ENCODE peak calls at places on chromosomes 6 and 20, in ten cellular contexts. One of them, this sample, is unnamed.

GRCh38 chr6:12013368-12013617 is 1.2 kb downstream of the HIVEP1 start:
- DNase-seq in HEK293T: no peak
- DNase-seq in activated effector memory CD4-positive, alpha-beta T cell treated with anti-CD3 and anti-CD28 coated beads, Interleukin-2, amount 50 U/mL, for 16 hours: no peak
- DNase-seq in kidney glomerular epithelial cell: no peak
- DNase-seq in T-helper 22 cell: no peak
- DNase-seq in Caco-2: no peak
- DNase-seq in osteocyte: no peak
- DNase-seq in KBM-7: no peak
- DNase-seq in retina: no peak
- DNase-seq in D341Med: no peak
- DNase-seq in this sample: no peak

GRCh38 chr20:4869290-4870193 is 131.8 kb downstream of the SLC23A2 start:
- DNase-seq in T-helper 22 cell: peak
- DNase-seq in activated effector memory CD4-positive, alpha-beta T cell treated with anti-CD3 and anti-CD28 coated beads, Interleukin-2, amount 50 U/mL, for 16 hours: no peak
- DNase-seq in osteocyte: no peak
- DNase-seq in HEK293T: no peak
- DNase-seq in retina: no peak
- DNase-seq in Caco-2: peak
- DNase-seq in KBM-7: no peak
- DNase-seq in kidney glomerular epithelial cell: peak
- DNase-seq in D341Med: no peak
- DNase-seq in this sample: no peak

GRCh38 chr6:148140772-148141557 is 201.7 kb upstream of the SASH1 start:
- DNase-seq in kidney glomerular epithelial cell: no peak
- DNase-seq in retina: no peak
- DNase-seq in osteocyte: no peak
- DNase-seq in Caco-2: no peak
- DNase-seq in HEK293T: no peak
- DNase-seq in T-helper 22 cell: no peak
- DNase-seq in KBM-7: no peak
- DNase-seq in D341Med: no peak
- DNase-seq in activated effector memory CD4-positive, alpha-beta T cell treated with anti-CD3 and anti-CD28 coated beads, Interleukin-2, amount 50 U/mL, for 16 hours: no peak
- DNase-seq in this sample: no peak

GRCh38 chr6:130020106-130020851 is 1.9 kb downstream of the L3MBTL3 start:
- DNase-seq in Caco-2: peak
- DNase-seq in activated effector memory CD4-positive, alpha-beta T cell treated with anti-CD3 and anti-CD28 coated beads, Interleukin-2, amount 50 U/mL, for 16 hours: peak
- DNase-seq in retina: peak
- DNase-seq in HEK293T: peak
- DNase-seq in osteocyte: no peak
- DNase-seq in kidney glomerular epithelial cell: no peak
- DNase-seq in D341Med: peak
- DNase-seq in KBM-7: peak
- DNase-seq in T-helper 22 cell: peak
- DNase-seq in this sample: peak

GRCh38 chr6:28211840-28212509 is 13.1 kb upstream of the ZSCAN9 start:
- DNase-seq in Caco-2: no peak
- DNase-seq in D341Med: peak
- DNase-seq in retina: peak
- DNase-seq in HEK293T: peak
- DNase-seq in T-helper 22 cell: no peak
- DNase-seq in kidney glomerular epithelial cell: no peak
- DNase-seq in KBM-7: no peak
- DNase-seq in osteocyte: no peak
- DNase-seq in activated effector memory CD4-positive, alpha-beta T cell treated with anti-CD3 and anti-CD28 coated beads, Interleukin-2, amount 50 U/mL, for 16 hours: no peak
- DNase-seq in this sample: no peak

GRCh38 chr6:145147559-145147958 is 587.8 kb downstream of the EPM2A start:
- DNase-seq in Caco-2: no peak
- DNase-seq in T-helper 22 cell: no peak
- DNase-seq in osteocyte: no peak
- DNase-seq in retina: no peak
- DNase-seq in kidney glomerular epithelial cell: no peak
- DNase-seq in D341Med: no peak
- DNase-seq in activated effector memory CD4-positive, alpha-beta T cell treated with anti-CD3 and anti-CD28 coated beads, Interleukin-2, amount 50 U/mL, for 16 hours: no peak
- DNase-seq in HEK293T: no peak
- DNase-seq in KBM-7: no peak
- DNase-seq in this sample: no peak

GRCh38 chr20:25275813-25276532 is 28.1 kb downstream of the PYGB start:
- DNase-seq in T-helper 22 cell: no peak
- DNase-seq in kidney glomerular epithelial cell: no peak
- DNase-seq in HEK293T: no peak
- DNase-seq in D341Med: no peak
- DNase-seq in osteocyte: no peak
- DNase-seq in activated effector memory CD4-positive, alpha-beta T cell treated with anti-CD3 and anti-CD28 coated beads, Interleukin-2, amount 50 U/mL, for 16 hours: peak
- DNase-seq in Caco-2: no peak
- DNase-seq in KBM-7: no peak
- DNase-seq in retina: no peak
- DNase-seq in this sample: no peak

GRCh38 chr6:30983439-30983838 is at the start of gene MUC21:
- DNase-seq in Caco-2: no peak
- DNase-seq in kidney glomerular epithelial cell: no peak
- DNase-seq in D341Med: no peak
- DNase-seq in HEK293T: no peak
- DNase-seq in KBM-7: no peak
- DNase-seq in T-helper 22 cell: no peak
- DNase-seq in osteocyte: no peak
- DNase-seq in activated effector memory CD4-positive, alpha-beta T cell treated with anti-CD3 and anti-CD28 coated beads, Interleukin-2, amount 50 U/mL, for 16 hours: no peak
- DNase-seq in retina: no peak
- DNase-seq in this sample: no peak

GRCh38 chr6:87183687-87184086 is 28.3 kb downstream of the ZNF292 start:
- DNase-seq in T-helper 22 cell: no peak
- DNase-seq in KBM-7: no peak
- DNase-seq in Caco-2: no peak
- DNase-seq in HEK293T: no peak
- DNase-seq in retina: no peak
- DNase-seq in osteocyte: no peak
- DNase-seq in activated effector memory CD4-positive, alpha-beta T cell treated with anti-CD3 and anti-CD28 coated beads, Interleukin-2, amount 50 U/mL, for 16 hours: no peak
- DNase-seq in kidney glomerular epithelial cell: no peak
- DNase-seq in D341Med: no peak
- DNase-seq in this sample: no peak

GRCh38 chr6:45432944-45433343 is 55.2 kb upstream of the SUPT3H start:
- DNase-seq in osteocyte: no peak
- DNase-seq in retina: no peak
- DNase-seq in T-helper 22 cell: no peak
- DNase-seq in kidney glomerular epithelial cell: peak
- DNase-seq in HEK293T: no peak
- DNase-seq in KBM-7: no peak
- DNase-seq in Caco-2: no peak
- DNase-seq in D341Med: no peak
- DNase-seq in activated effector memory CD4-positive, alpha-beta T cell treated with anti-CD3 and anti-CD28 coated beads, Interleukin-2, amount 50 U/mL, for 16 hours: no peak
- DNase-seq in this sample: no peak

GRCh38 chr20:53226788-53227187 is 254.6 kb downstream of the TSHZ2 start:
- DNase-seq in kidney glomerular epithelial cell: no peak
- DNase-seq in activated effector memory CD4-positive, alpha-beta T cell treated with anti-CD3 and anti-CD28 coated beads, Interleukin-2, amount 50 U/mL, for 16 hours: no peak
- DNase-seq in retina: no peak
- DNase-seq in KBM-7: no peak
- DNase-seq in osteocyte: no peak
- DNase-seq in D341Med: no peak
- DNase-seq in Caco-2: no peak
- DNase-seq in T-helper 22 cell: no peak
- DNase-seq in HEK293T: no peak
- DNase-seq in this sample: peak

GRCh38 chr6:125793280-125793679 is 2.5 kb downstream of the NCOA7 start:
- DNase-seq in HEK293T: no peak
- DNase-seq in retina: no peak
- DNase-seq in T-helper 22 cell: no peak
- DNase-seq in kidney glomerular epithelial cell: no peak
- DNase-seq in KBM-7: no peak
- DNase-seq in Caco-2: no peak
- DNase-seq in D341Med: no peak
- DNase-seq in activated effector memory CD4-positive, alpha-beta T cell treated with anti-CD3 and anti-CD28 coated beads, Interleukin-2, amount 50 U/mL, for 16 hours: no peak
- DNase-seq in osteocyte: no peak
- DNase-seq in this sample: no peak

GRCh38 chr20:20317195-20318113 is 50.5 kb upstream of the INSM1 start:
- DNase-seq in activated effector memory CD4-positive, alpha-beta T cell treated with anti-CD3 and anti-CD28 coated beads, Interleukin-2, amount 50 U/mL, for 16 hours: no peak
- DNase-seq in retina: peak
- DNase-seq in T-helper 22 cell: no peak
- DNase-seq in D341Med: peak
- DNase-seq in kidney glomerular epithelial cell: no peak
- DNase-seq in Caco-2: no peak
- DNase-seq in osteocyte: no peak
- DNase-seq in HEK293T: no peak
- DNase-seq in KBM-7: no peak
- DNase-seq in this sample: no peak

GRCh38 chr20:46752639-46753235 is 43.3 kb downstream of the SLC2A10 start:
- DNase-seq in HEK293T: peak
- DNase-seq in kidney glomerular epithelial cell: peak
- DNase-seq in T-helper 22 cell: no peak
- DNase-seq in activated effector memory CD4-positive, alpha-beta T cell treated with anti-CD3 and anti-CD28 coated beads, Interleukin-2, amount 50 U/mL, for 16 hours: peak
- DNase-seq in D341Med: peak
- DNase-seq in osteocyte: no peak
- DNase-seq in Caco-2: peak
- DNase-seq in retina: peak
- DNase-seq in KBM-7: peak
- DNase-seq in this sample: peak

GRCh38 chr6:56363796-56364195 is 116.4 kb upstream of the COL21A1 start:
- DNase-seq in retina: peak
- DNase-seq in HEK293T: no peak
- DNase-seq in kidney glomerular epithelial cell: no peak
- DNase-seq in D341Med: no peak
- DNase-seq in KBM-7: no peak
- DNase-seq in Caco-2: no peak
- DNase-seq in T-helper 22 cell: no peak
- DNase-seq in activated effector memory CD4-positive, alpha-beta T cell treated with anti-CD3 and anti-CD28 coated beads, Interleukin-2, amount 50 U/mL, for 16 hours: no peak
- DNase-seq in osteocyte: no peak
- DNase-seq in this sample: no peak

GRCh38 chr6:38027685-38028373 is 208.3 kb downstream of the ZFAND3 start:
- DNase-seq in HEK293T: no peak
- DNase-seq in kidney glomerular epithelial cell: no peak
- DNase-seq in Caco-2: no peak
- DNase-seq in T-helper 22 cell: no peak
- DNase-seq in D341Med: no peak
- DNase-seq in activated effector memory CD4-positive, alpha-beta T cell treated with anti-CD3 and anti-CD28 coated beads, Interleukin-2, amount 50 U/mL, for 16 hours: no peak
- DNase-seq in retina: peak
- DNase-seq in osteocyte: no peak
- DNase-seq in KBM-7: peak
- DNase-seq in this sample: no peak

This sample was measured in SK-MEL-5.